ENCODE peak calls at places on chromosomes 13 and 19, in five cellular contexts. A is AG10803, X is IMR-90, S is spleen, D is cardiac muscle cell. H is an unnamed sample.

GRCh38 chr19:40266111-40266510 is 19.0 kb downstream of the AKT2 start:
- DNase-seq in A (no peak), S (no peak), D (no peak), X (no peak), H (no peak)

GRCh38 chr19:45280471-45280961 is 29.4 kb downstream of the MARK4 start:
- DNase-seq in D (no peak), A (no peak), S (no peak), X (no peak), H (no peak)

GRCh38 chr13:34035676-34036325 is 217.9 kb downstream of the RFC3 start:
- DNase-seq in A (no peak), X (no peak), S (no peak), D (no peak), H (no peak)

GRCh38 chr13:23020246-23020843 is 160.4 kb upstream of the SGCG start:
- DNase-seq in X (peak), D (peak), A (peak), S (no peak), H (no peak)

GRCh38 chr19:5341448-5341820 is 822 bp upstream of the PTPRS start:
- DNase-seq in D (no peak), S (no peak), X (no peak), A (no peak), H (no peak)

GRCh38 chr13:90757127-90757680 is 590.3 kb upstream of the MIR17HG start:
- DNase-seq in S (no peak), X (no peak), A (peak), D (no peak), H (no peak)

GRCh38 chr19:4567584-4568071 is 8.1 kb upstream of the SEMA6B start:
- DNase-seq in S (peak), A (peak), X (peak), D (peak), H (peak)

GRCh38 chr19:7916137-7916907 is 1.7 kb downstream of the TGFBR3L start:
- DNase-seq in S (peak), X (no peak), D (no peak), A (no peak), H (peak)

GRCh38 chr13:26658491-26658890 is 101.0 kb downstream of the WASF3 start:
- DNase-seq in A (no peak), X (no peak), D (no peak), S (no peak), H (no peak)

GRCh38 chr13:49052801-49053200 is 77.1 kb downstream of the FNDC3A start:
- DNase-seq in A (no peak), X (peak), S (no peak), D (no peak), H (no peak)

GRCh38 chr19:9354651-9355050 is 8.2 kb upstream of the ZNF177 start:
- DNase-seq in S (no peak), A (peak), X (no peak), D (no peak), H (no peak)

GRCh38 chr13:23822252-23822824 is 66.9 kb downstream of the MIPEP start:
- DNase-seq in S (no peak), D (no peak), A (peak), X (no peak), H (no peak)

GRCh38 chr13:110330491-110331001 is 23.5 kb downstream of the COL4A2 start:
- DNase-seq in X (peak), S (no peak), D (peak), A (peak), H (no peak)

GRCh38 chr13:43307921-43308433 is 284.6 kb downstream of the DNAJC15 start:
- DNase-seq in X (peak), D (peak), A (peak), S (no peak), H (no peak)

GRCh38 chr19:47512183-47512947 is 2.5 kb downstream of the NAPA start:
- DNase-seq in X (peak), D (peak), A (peak), S (no peak), H (no peak)

GRCh38 chr19:2724148-2724557 is 3.0 kb upstream of the DIRAS1 start:
- DNase-seq in D (no peak), S (no peak), X (no peak), A (no peak), H (no peak)
- TF ChIP-seq CTCF in D (peak), S (no peak), X (no peak), A (peak), H (no peak)

GRCh38 chr19:14471436-14472187 is 3.5 kb downstream of the PTGER1 start:
- DNase-seq in X (no peak), D (no peak), A (no peak), S (no peak), H (no peak)
- TF ChIP-seq CTCF in X (no peak), D (no peak), A (no peak), S (no peak), H (no peak)

GRCh38 chr19:42313096-42313839 is at the start of gene TMEM145:
- DNase-seq in D (peak), X (peak), A (peak), S (no peak), H (no peak)
- TF ChIP-seq CTCF in D (peak), X (peak), A (no peak), S (peak), H (peak)

DNA sequence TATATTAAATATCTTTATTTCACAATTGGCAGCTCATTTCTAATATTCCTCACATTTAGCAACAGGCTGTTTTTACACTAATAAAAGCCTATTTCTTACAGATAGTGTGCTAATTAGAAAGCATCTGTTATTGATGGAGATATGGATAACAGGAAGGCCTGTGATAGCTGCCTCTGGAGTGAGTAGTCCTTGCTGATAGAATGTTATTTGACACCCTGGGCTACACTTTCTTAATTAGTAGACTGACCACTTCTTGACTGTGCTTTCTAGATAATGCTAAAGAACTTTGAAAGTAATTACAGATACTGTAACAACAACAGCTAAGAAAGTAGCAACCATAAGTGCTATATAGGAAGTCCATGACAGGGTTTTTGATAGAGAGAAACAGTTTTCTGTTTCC is 554.3 kb downstream of the DIAPH3 start:
- DNase-seq in X (no peak), S (no peak), D (no peak), A (no peak), H (no peak)
- TF ChIP-seq CTCF in X (no peak), S (no peak), D (no peak), A (no peak), H (no peak)

GRCh38 chr19:18322759-18323460 is at the start of gene LSM4:
- DNase-seq in A (peak), D (peak), S (peak), X (peak), H (peak)
- TF ChIP-seq CTCF in A (peak), D (no peak), S (peak), X (peak), H (no peak)

H was measured in chondrocyte.